ENCODE peak calls at places on chromosomes 3 and 15, in eight cellular contexts. J is B cell, F is body of pancreas, V is ovary, C is cardiac fibroblast, T is endodermal cell, H is neural crest cell, G is GM12865. Z is an unnamed sample.

GRCh38 chr15:77546050-77546501 is 86.6 kb downstream of the LINGO1 start:
- DNase-seq in C (peak; percentile 91), H (no peak), G (no peak), V (no peak), F (no peak), T (no peak), J (no peak), Z (no peak)

GRCh38 chr3:96182756-96183155 is 631.6 kb upstream of the EPHA6 start:
- DNase-seq in T (no peak), C (no peak), F (no peak), G (no peak), V (no peak), J (no peak), H (no peak), Z (no peak)

GRCh38 chr15:80989110-80989517 is 505 bp downstream of the MESD start:
- DNase-seq in H (no peak), V (peak; percentile 19), G (no peak), T (no peak), F (no peak), C (no peak), J (no peak), Z (no peak)

GRCh38 chr3:157464283-157464682 is 27.6 kb downstream of the PTX3 start:
- DNase-seq in C (peak; percentile 16), J (no peak), G (no peak), H (no peak), V (no peak), T (no peak), F (no peak), Z (no peak)

GRCh38 chr3:61524933-61525332 is 36.4 kb upstream of the PTPRG start:
- DNase-seq in J (no peak), F (no peak), H (no peak), V (no peak), T (no peak), C (peak; percentile 31), G (no peak), Z (no peak)

GRCh38 chr3:75042941-75043340 is 428.5 kb upstream of the CNTN3 start:
- DNase-seq in C (no peak), F (no peak), G (no peak), J (no peak), V (no peak), T (peak; percentile 49), H (no peak), Z (no peak)

GRCh38 chr3:112629425-112629824 is 11.5 kb downstream of the CCDC80 start:
- DNase-seq in G (peak; percentile 30), C (peak; percentile 94), J (no peak), H (no peak), V (peak; percentile 77), T (peak; percentile 75), F (peak; percentile 39), Z (no peak)

GRCh38 chr3:25532763-25533162 is 104.7 kb downstream of the RARB start:
- DNase-seq in C (peak; percentile 7), F (no peak), T (peak; percentile 81), G (peak; percentile 60), H (peak; percentile 8), J (no peak), V (no peak), Z (peak; percentile 11)

GRCh38 chr3:71035314-71035713 is 548.2 kb downstream of the FOXP1 start:
- DNase-seq in T (no peak), C (peak; percentile 64), H (no peak), G (no peak), V (no peak), J (no peak), F (no peak), Z (no peak)

GRCh38 chr3:188497021-188497420 is 343.1 kb downstream of the LPP start:
- DNase-seq in H (no peak), G (no peak), T (no peak), F (no peak), V (no peak), C (no peak), J (no peak), Z (no peak)

GRCh38 chr3:173529062-173529711 is 131.6 kb downstream of the NLGN1 start:
- DNase-seq in F (peak; percentile 26), J (no peak), G (peak; percentile 57), V (no peak), C (peak; percentile 6), H (no peak), T (peak; percentile 78), Z (peak; percentile 4)

GRCh38 chr15:46408312-46408711 is 773.5 kb downstream of the SQOR start:
- DNase-seq in C (no peak), G (no peak), T (no peak), F (no peak), V (no peak), H (no peak), J (no peak), Z (no peak)

GRCh38 chr15:39641187-39641889 is 60.5 kb downstream of the THBS1 start:
- DNase-seq in H (no peak), T (no peak), V (no peak), F (no peak), J (no peak), C (no peak), G (no peak), Z (no peak)

GRCh38 chr3:106617276-106617675 is 748.5 kb upstream of the CBLB start:
- DNase-seq in V (no peak), J (no peak), G (no peak), C (no peak), H (no peak), T (no peak), F (no peak), Z (no peak)

GRCh38 chr15:67880651-67881182 is 40.9 kb upstream of the RNU6-1 start:
- DNase-seq in F (peak; percentile 62), V (no peak), J (no peak), C (peak; percentile 32), T (no peak), H (no peak), G (no peak), Z (no peak)

GRCh38 chr3:33030802-33031201 is 66.1 kb downstream of the GLB1 start:
- DNase-seq in C (no peak), J (no peak), T (no peak), F (no peak), V (no peak), H (no peak), G (peak; percentile 16), Z (no peak)

GRCh38 chr15:50764331-50765201 is 940 bp downstream of the SPPL2A start:
- DNase-seq in F (no peak), T (no peak), J (peak; percentile 63), V (no peak), G (peak; percentile 75), H (no peak), C (peak; percentile 20), Z (peak; percentile 76)

GRCh38 chr15:85414495-85414894 is 34.1 kb downstream of the AKAP13 start:
- DNase-seq in J (peak; percentile 51), T (no peak), V (no peak), H (no peak), C (peak; percentile 63), G (peak; percentile 50), F (no peak), Z (peak; percentile 46)

GRCh38 chr3:109137766-109138165 is 1.2 kb downstream of the C3orf85 start:
- DNase-seq in V (no peak), J (no peak), H (no peak), T (no peak), G (no peak), F (no peak), C (no peak), Z (no peak)

GRCh38 chr3:179726075-179726742 is 73.4 kb downstream of the USP13 start:
- DNase-seq in J (no peak), G (no peak), V (no peak), H (no peak), C (no peak), T (no peak), F (no peak), Z (peak; percentile 54)

DNA sequence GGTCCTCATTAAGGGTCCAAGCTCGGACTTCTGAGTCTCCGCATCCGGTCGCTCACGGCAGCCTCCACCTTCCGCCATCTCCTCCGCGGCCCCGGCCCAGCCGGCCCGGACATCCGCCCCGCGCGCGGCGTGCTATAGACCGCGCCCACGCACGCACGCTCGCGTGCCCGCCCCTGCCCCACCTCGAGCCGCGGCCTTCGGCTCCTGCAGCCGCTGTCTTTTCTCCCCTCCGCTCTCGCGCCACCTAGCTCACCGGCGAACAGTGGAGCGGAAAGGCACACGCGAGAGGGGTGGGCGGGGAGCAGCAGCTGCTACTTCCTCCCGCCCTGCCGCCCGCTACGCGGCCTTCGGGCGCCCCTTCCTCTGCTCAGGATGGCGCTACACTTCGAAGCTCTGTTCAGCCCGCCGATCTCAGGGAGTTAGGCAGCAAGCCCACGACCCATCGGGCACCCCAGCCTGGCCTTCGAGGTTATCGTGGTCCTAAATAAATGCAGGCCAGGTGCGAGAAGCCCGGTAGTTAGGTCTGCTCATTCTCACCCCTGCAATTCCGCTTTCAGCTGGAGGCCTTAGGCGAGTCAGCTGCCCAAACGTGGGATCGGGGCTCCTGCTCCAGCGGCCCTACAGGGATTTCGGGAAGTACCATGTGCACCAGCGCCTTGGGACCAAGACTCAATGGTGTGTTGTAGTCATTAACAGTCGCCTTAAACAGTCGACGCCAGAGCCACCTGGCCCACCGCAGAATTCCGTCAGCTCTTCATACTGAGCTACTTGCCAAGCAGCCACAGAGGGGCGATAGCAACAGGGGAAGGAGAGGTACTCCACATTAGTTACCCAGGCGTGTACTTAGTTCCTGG is at the start of gene USP4:
- DNase-seq in T (peak; percentile 91), G (peak; percentile 99), H (peak; percentile 66), F (peak; percentile 91), J (peak; percentile 90), C (peak; percentile 91), V (peak; percentile 90), Z (peak; percentile 95)
- TF ChIP-seq CTCF in T (peak; percentile 63), G (peak; percentile 70), H (peak; percentile 61), F (peak; percentile 85), J (no peak), C (peak; percentile 49), V (peak; percentile 59), Z (peak; percentile 69)

DNA sequence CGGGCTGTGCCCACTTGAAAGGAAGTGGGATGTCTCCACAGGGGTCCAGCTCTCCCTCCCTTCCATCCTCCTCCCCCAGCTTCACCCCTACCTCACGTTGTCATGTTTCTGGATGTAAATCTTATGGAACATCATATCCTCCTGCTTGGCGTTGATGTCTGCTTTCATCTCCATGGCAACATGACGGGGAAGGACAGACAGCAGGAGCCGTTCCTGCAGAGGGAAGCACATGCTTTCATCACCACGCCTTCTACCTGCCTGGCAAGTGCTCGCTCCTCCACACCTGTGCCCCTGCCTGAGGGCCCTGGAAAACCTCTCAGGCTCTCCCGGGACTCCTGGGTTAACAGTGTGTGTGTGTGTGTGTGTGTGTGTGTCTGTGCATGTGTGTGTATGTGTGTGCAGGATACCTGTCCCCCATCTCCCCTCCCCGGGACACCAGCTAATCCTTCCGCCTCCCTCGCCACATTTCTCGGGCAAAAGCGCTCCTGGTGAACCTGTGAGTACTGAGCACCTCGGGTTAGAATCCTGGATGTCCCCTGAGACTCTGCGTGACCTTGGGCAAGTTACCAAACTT is 101.1 kb downstream of the ADCY5 start:
- DNase-seq in C (no peak), H (no peak), G (no peak), J (no peak), F (no peak), V (no peak), T (no peak), Z (no peak)
- TF ChIP-seq CTCF in C (no peak), H (no peak), G (no peak), J (no peak), F (no peak), V (no peak), T (no peak), Z (no peak)

GRCh38 chr15:36645106-36645505 is 65.7 kb downstream of the CDIN1 start:
- DNase-seq in J (no peak), H (no peak), V (no peak), G (no peak), T (no peak), C (peak; percentile 44), F (no peak), Z (no peak)
- TF ChIP-seq CTCF in J (no peak), H (peak; percentile 49), V (no peak), G (no peak), T (peak; percentile 42), C (peak; percentile 3), F (no peak), Z (no peak)

GRCh38 chr3:141305436-141305835 is 62.9 kb upstream of the ZBTB38 start:
- DNase-seq in T (no peak), C (peak; percentile 85), V (no peak), G (peak; percentile 37), H (no peak), J (no peak), F (no peak), Z (no peak)
- TF ChIP-seq CTCF in T (peak; percentile 12), C (peak; percentile 42), V (no peak), G (no peak), H (peak; percentile 15), J (no peak), F (no peak), Z (no peak)

Z was measured in GM20000.